ENCODE peak calls at places on chromosome 12, in five cellular contexts. One of them, this sample, is unnamed.
A peak's percentile ranks its signal among the peaks of the same experiment; 100 is the strongest.

GRCh38 chr12:47993491-47993890 is 10.8 kb downstream of the COL2A1 start:
- DNase-seq in uterus: no peak
- DNase-seq in small intestine: no peak
- DNase-seq in effector memory CD4-positive, alpha-beta T cell: no peak
- DNase-seq in GM23338: no peak
- DNase-seq in this sample: no peak

GRCh38 chr12:153080-153746 is 60.7 kb downstream of the SLC6A12 start:
- DNase-seq in uterus: no peak
- DNase-seq in small intestine: peak; percentile 76
- DNase-seq in effector memory CD4-positive, alpha-beta T cell: peak; percentile 2
- DNase-seq in GM23338: peak; percentile 90
- DNase-seq in this sample: peak; percentile 91

GRCh38 chr12:84634526-84634925 is 278.1 kb downstream of the SLC6A15 start:
- DNase-seq in uterus: no peak
- DNase-seq in small intestine: no peak
- DNase-seq in effector memory CD4-positive, alpha-beta T cell: no peak
- DNase-seq in GM23338: no peak
- DNase-seq in this sample: no peak

GRCh38 chr12:85322715-85323114 is 42.7 kb downstream of the ALX1 start:
- DNase-seq in uterus: no peak
- DNase-seq in small intestine: no peak
- DNase-seq in effector memory CD4-positive, alpha-beta T cell: no peak
- DNase-seq in GM23338: no peak
- DNase-seq in this sample: no peak

GRCh38 chr12:607541-608001 is 55.7 kb downstream of the NINJ2 start:
- DNase-seq in uterus: peak; percentile 52
- DNase-seq in small intestine: no peak
- DNase-seq in effector memory CD4-positive, alpha-beta T cell: no peak
- DNase-seq in GM23338: peak; percentile 33
- DNase-seq in this sample: no peak

GRCh38 chr12:76757694-76758093 is 6.2 kb upstream of the ZDHHC17 start:
- DNase-seq in uterus: no peak
- DNase-seq in small intestine: no peak
- DNase-seq in effector memory CD4-positive, alpha-beta T cell: no peak
- DNase-seq in GM23338: no peak
- DNase-seq in this sample: no peak

GRCh38 chr12:55942577-55943136 is 11.7 kb downstream of the DGKA start:
- DNase-seq in uterus: no peak
- DNase-seq in small intestine: peak; percentile 77
- DNase-seq in effector memory CD4-positive, alpha-beta T cell: no peak
- DNase-seq in GM23338: no peak
- DNase-seq in this sample: no peak

GRCh38 chr12:56590237-56590830 is 39.8 kb downstream of the BAZ2A start:
- DNase-seq in uterus: no peak
- DNase-seq in small intestine: peak; percentile 35
- DNase-seq in effector memory CD4-positive, alpha-beta T cell: no peak
- DNase-seq in GM23338: peak; percentile 67
- DNase-seq in this sample: peak; percentile 75

GRCh38 chr12:125140239-125140917 is 75.1 kb downstream of the AACS start:
- DNase-seq in uterus: no peak
- DNase-seq in small intestine: no peak
- DNase-seq in effector memory CD4-positive, alpha-beta T cell: no peak
- DNase-seq in GM23338: peak; percentile 63
- DNase-seq in this sample: no peak

GRCh38 chr12:78403681-78404080 is 460.9 kb upstream of the SYT1 start:
- DNase-seq in uterus: no peak
- DNase-seq in small intestine: no peak
- DNase-seq in effector memory CD4-positive, alpha-beta T cell: no peak
- DNase-seq in GM23338: no peak
- DNase-seq in this sample: no peak

GRCh38 chr12:124610629-124611558 is 43.5 kb upstream of the NCOR2 start:
- DNase-seq in uterus: no peak
- DNase-seq in small intestine: no peak
- DNase-seq in effector memory CD4-positive, alpha-beta T cell: no peak
- DNase-seq in GM23338: no peak
- DNase-seq in this sample: no peak

DNA sequence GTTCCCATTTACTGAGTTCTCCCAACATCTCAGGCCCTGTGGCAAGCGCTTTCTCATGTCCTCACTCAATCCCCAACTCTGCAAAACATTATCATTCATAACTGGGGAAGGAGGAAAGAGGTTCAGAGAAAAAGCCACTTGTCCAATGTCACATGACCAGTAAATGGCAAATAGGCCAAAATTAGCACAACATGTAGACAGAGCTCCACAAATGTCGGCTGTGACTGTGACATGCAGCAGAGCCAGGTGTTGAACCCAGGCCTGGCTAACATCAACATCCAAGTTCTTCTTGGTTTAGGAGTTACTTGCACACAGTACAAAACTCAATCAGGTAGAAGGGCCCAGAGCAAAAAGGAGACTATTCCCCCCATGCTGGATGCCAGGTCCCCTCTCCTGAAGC is 10.8 kb downstream of the KCTD10 start:
- DNase-seq in uterus: no peak
- DNase-seq in small intestine: no peak
- DNase-seq in effector memory CD4-positive, alpha-beta T cell: no peak
- DNase-seq in GM23338: no peak
- DNase-seq in this sample: no peak
- H3K27ac ChIP-seq in uterus: peak overlapping the region; percentile 94
- H3K27ac ChIP-seq in small intestine: no peak overlapping the region
- H3K27ac ChIP-seq in effector memory CD4-positive, alpha-beta T cell: no peak overlapping the region
- H3K27ac ChIP-seq in GM23338: no peak overlapping the region
- H3K27ac ChIP-seq in this sample: no peak overlapping the region

GRCh38 chr12:53624956-53625355 is 1.2 kb downstream of the ATF7 start:
- DNase-seq in uterus: no peak
- DNase-seq in small intestine: no peak
- DNase-seq in effector memory CD4-positive, alpha-beta T cell: no peak
- DNase-seq in GM23338: no peak
- DNase-seq in this sample: no peak
- H3K27ac ChIP-seq in uterus: peak overlapping the region; percentile 95
- H3K27ac ChIP-seq in small intestine: no peak overlapping the region
- H3K27ac ChIP-seq in effector memory CD4-positive, alpha-beta T cell: no peak overlapping the region
- H3K27ac ChIP-seq in GM23338: no peak overlapping the region
- H3K27ac ChIP-seq in this sample: peak overlapping the region; percentile 85

DNA sequence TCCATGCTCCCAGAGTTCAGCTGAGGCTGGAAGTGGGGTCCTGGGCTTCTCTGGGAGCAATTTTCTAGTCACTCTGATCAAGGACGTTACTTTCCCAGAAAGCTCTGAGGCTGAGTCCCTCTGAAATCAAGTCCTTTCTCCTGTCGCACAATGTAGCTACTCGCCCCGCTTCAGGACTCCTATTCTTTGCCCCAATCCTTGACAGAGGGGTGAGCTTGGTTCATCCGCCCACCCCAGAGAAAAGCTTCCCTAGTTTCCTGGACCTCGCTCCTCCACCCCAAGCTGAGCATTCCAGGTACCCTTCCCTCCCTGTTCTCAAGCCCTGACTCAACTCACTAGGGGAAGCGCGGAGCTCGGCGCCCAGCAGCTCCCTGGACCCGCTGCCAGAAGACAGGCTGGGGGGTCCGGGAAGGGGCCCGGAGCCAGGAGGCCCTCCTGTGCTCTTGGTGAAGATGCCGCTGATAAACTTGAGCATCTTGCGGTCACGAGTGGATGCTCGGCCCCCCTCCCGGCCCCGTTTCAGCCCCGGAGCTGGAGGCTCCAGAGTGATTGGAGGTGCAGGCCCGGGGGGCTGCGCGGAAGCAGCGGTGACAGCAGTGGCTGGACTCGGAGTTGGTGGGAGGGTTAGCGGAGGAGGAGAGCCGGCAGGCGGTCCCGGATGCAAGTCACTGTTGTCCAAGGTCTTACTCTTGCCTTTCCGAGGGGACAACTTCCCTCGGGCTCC is 1.6 kb downstream of the AGAP2 start:
- DNase-seq in uterus: no peak
- DNase-seq in small intestine: no peak
- DNase-seq in effector memory CD4-positive, alpha-beta T cell: no peak
- DNase-seq in GM23338: peak; percentile 46
- DNase-seq in this sample: no peak
- H3K27ac ChIP-seq in uterus: no peak overlapping the region
- H3K27ac ChIP-seq in small intestine: no peak overlapping the region
- H3K27ac ChIP-seq in effector memory CD4-positive, alpha-beta T cell: no peak overlapping the region
- H3K27ac ChIP-seq in GM23338: no peak overlapping the region
- H3K27ac ChIP-seq in this sample: no peak overlapping the region

GRCh38 chr12:32754101-32754500 is 1.6 kb downstream of the YARS2 start:
- DNase-seq in uterus: no peak
- DNase-seq in small intestine: peak; percentile 9
- DNase-seq in effector memory CD4-positive, alpha-beta T cell: no peak
- DNase-seq in GM23338: peak; percentile 8
- DNase-seq in this sample: no peak
- H3K27ac ChIP-seq in uterus: no peak overlapping the region
- H3K27ac ChIP-seq in small intestine: no peak overlapping the region
- H3K27ac ChIP-seq in effector memory CD4-positive, alpha-beta T cell: peak overlapping the region; percentile 76
- H3K27ac ChIP-seq in GM23338: no peak overlapping the region
- H3K27ac ChIP-seq in this sample: peak overlapping the region; percentile 71

This sample was measured in Karpas-422.